ENCODE peak calls at places on chromosome 13, in nine cellular contexts. One of them, this sample, is unnamed.

GRCh38 chr13:35923347-35923746 is 207.8 kb downstream of the DCLK1 start:
- DNase-seq in stomach: no peak
- DNase-seq in AG04450: no peak
- DNase-seq in uterus: no peak
- DNase-seq in RWPE1: peak; percentile 64
- DNase-seq in heart left ventricle: no peak
- DNase-seq in heart right ventricle: peak; percentile 15
- DNase-seq in choroid plexus epithelial cell: peak; percentile 54
- DNase-seq in CD8-positive, alpha-beta T cell: no peak
- DNase-seq in this sample: no peak

GRCh38 chr13:45434556-45435371 is 16.6 kb upstream of the SLC25A30 start:
- DNase-seq in choroid plexus epithelial cell: no peak
- DNase-seq in heart right ventricle: no peak
- DNase-seq in AG04450: no peak
- DNase-seq in uterus: no peak
- DNase-seq in CD8-positive, alpha-beta T cell: no peak
- DNase-seq in RWPE1: no peak
- DNase-seq in heart left ventricle: no peak
- DNase-seq in stomach: no peak
- DNase-seq in this sample: no peak

GRCh38 chr13:37453246-37453645 is 145.3 kb downstream of the POSTN start:
- DNase-seq in uterus: no peak
- DNase-seq in heart right ventricle: no peak
- DNase-seq in choroid plexus epithelial cell: peak; percentile 59
- DNase-seq in AG04450: no peak
- DNase-seq in stomach: no peak
- DNase-seq in heart left ventricle: no peak
- DNase-seq in RWPE1: peak; percentile 5
- DNase-seq in CD8-positive, alpha-beta T cell: no peak
- DNase-seq in this sample: no peak

GRCh38 chr13:97723655-97724054 is 229.8 kb upstream of the IPO5 start:
- DNase-seq in RWPE1: no peak
- DNase-seq in uterus: no peak
- DNase-seq in choroid plexus epithelial cell: no peak
- DNase-seq in CD8-positive, alpha-beta T cell: no peak
- DNase-seq in stomach: no peak
- DNase-seq in heart left ventricle: no peak
- DNase-seq in heart right ventricle: no peak
- DNase-seq in AG04450: no peak
- DNase-seq in this sample: no peak

GRCh38 chr13:86725105-86725504 is 925.9 kb upstream of the SLITRK6 start:
- DNase-seq in choroid plexus epithelial cell: peak; percentile 12
- DNase-seq in RWPE1: no peak
- DNase-seq in CD8-positive, alpha-beta T cell: no peak
- DNase-seq in stomach: no peak
- DNase-seq in heart right ventricle: no peak
- DNase-seq in AG04450: no peak
- DNase-seq in heart left ventricle: no peak
- DNase-seq in uterus: no peak
- DNase-seq in this sample: no peak

GRCh38 chr13:46684287-46685001 is 112.5 kb downstream of the ESD start:
- DNase-seq in uterus: no peak
- DNase-seq in AG04450: no peak
- DNase-seq in choroid plexus epithelial cell: peak; percentile 42
- DNase-seq in CD8-positive, alpha-beta T cell: no peak
- DNase-seq in stomach: no peak
- DNase-seq in heart left ventricle: no peak
- DNase-seq in RWPE1: no peak
- DNase-seq in heart right ventricle: no peak
- DNase-seq in this sample: no peak

GRCh38 chr13:99373436-99373835 is 66.2 kb upstream of the GPR183 start:
- DNase-seq in RWPE1: no peak
- DNase-seq in stomach: no peak
- DNase-seq in AG04450: no peak
- DNase-seq in heart left ventricle: no peak
- DNase-seq in uterus: no peak
- DNase-seq in CD8-positive, alpha-beta T cell: peak; percentile 4
- DNase-seq in choroid plexus epithelial cell: no peak
- DNase-seq in heart right ventricle: no peak
- DNase-seq in this sample: no peak

GRCh38 chr13:93529961-93530360 is 303.4 kb downstream of the GPC6 start:
- DNase-seq in AG04450: no peak
- DNase-seq in CD8-positive, alpha-beta T cell: no peak
- DNase-seq in stomach: no peak
- DNase-seq in RWPE1: no peak
- DNase-seq in choroid plexus epithelial cell: peak; percentile 36
- DNase-seq in heart right ventricle: no peak
- DNase-seq in heart left ventricle: no peak
- DNase-seq in uterus: no peak
- DNase-seq in this sample: no peak

DNA sequence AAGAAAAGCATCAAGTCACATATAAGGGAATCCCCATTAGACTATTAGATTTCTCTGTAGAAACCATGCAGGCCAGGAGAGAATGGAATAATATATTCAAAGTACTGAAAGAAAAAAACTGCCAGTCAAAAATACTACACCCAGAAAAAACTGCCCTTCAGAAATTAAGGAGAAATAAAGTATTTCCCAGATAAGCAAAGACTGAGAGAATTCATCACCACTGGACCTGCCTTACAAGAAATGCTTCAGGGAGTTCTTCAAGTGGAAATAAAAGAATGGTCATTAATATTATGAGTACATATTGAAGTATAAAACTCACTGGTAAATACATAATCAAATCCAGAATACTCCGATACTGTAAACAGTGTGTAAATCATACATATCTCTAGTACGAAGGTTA is 35.9 kb downstream of the VWA8 start:
- DNase-seq in AG04450: no peak
- DNase-seq in heart right ventricle: no peak
- DNase-seq in RWPE1: no peak
- DNase-seq in CD8-positive, alpha-beta T cell: no peak
- DNase-seq in uterus: no peak
- DNase-seq in choroid plexus epithelial cell: no peak
- DNase-seq in stomach: no peak
- DNase-seq in heart left ventricle: no peak
- DNase-seq in this sample: no peak
- TF ChIP-seq CTCF in AG04450: no peak
- TF ChIP-seq CTCF in heart right ventricle: no peak
- TF ChIP-seq CTCF in RWPE1: no peak
- TF ChIP-seq CTCF in CD8-positive, alpha-beta T cell: no peak
- TF ChIP-seq CTCF in uterus: no peak
- TF ChIP-seq CTCF in choroid plexus epithelial cell: no peak
- TF ChIP-seq CTCF in stomach: no peak
- TF ChIP-seq CTCF in heart left ventricle: no peak
- TF ChIP-seq CTCF in this sample: no peak

GRCh38 chr13:95553614-95554385 is 1.3 kb downstream of the CLDN10 start:
- DNase-seq in choroid plexus epithelial cell: no peak
- DNase-seq in heart right ventricle: no peak
- DNase-seq in AG04450: no peak
- DNase-seq in stomach: no peak
- DNase-seq in RWPE1: no peak
- DNase-seq in uterus: no peak
- DNase-seq in heart left ventricle: no peak
- DNase-seq in CD8-positive, alpha-beta T cell: no peak
- DNase-seq in this sample: peak; percentile 33

GRCh38 chr13:95556981-95557380 is 4.5 kb downstream of the CLDN10 start:
- DNase-seq in stomach: no peak
- DNase-seq in uterus: no peak
- DNase-seq in heart left ventricle: no peak
- DNase-seq in RWPE1: no peak
- DNase-seq in choroid plexus epithelial cell: no peak
- DNase-seq in CD8-positive, alpha-beta T cell: no peak
- DNase-seq in heart right ventricle: no peak
- DNase-seq in AG04450: no peak
- DNase-seq in this sample: no peak

GRCh38 chr13:95553271-95553588 is 710 bp downstream of the CLDN10 start:
- DNase-seq in AG04450: no peak
- DNase-seq in stomach: no peak
- DNase-seq in uterus: no peak
- DNase-seq in RWPE1: no peak
- DNase-seq in heart left ventricle: no peak
- DNase-seq in CD8-positive, alpha-beta T cell: no peak
- DNase-seq in heart right ventricle: no peak
- DNase-seq in choroid plexus epithelial cell: no peak
- DNase-seq in this sample: no peak

GRCh38 chr13:95552208-95552538 is 347 bp upstream of the CLDN10 start:
- DNase-seq in CD8-positive, alpha-beta T cell: no peak
- DNase-seq in heart right ventricle: no peak
- DNase-seq in choroid plexus epithelial cell: no peak
- DNase-seq in uterus: no peak
- DNase-seq in stomach: no peak
- DNase-seq in heart left ventricle: no peak
- DNase-seq in AG04450: no peak
- DNase-seq in RWPE1: no peak
- DNase-seq in this sample: no peak

DNA sequence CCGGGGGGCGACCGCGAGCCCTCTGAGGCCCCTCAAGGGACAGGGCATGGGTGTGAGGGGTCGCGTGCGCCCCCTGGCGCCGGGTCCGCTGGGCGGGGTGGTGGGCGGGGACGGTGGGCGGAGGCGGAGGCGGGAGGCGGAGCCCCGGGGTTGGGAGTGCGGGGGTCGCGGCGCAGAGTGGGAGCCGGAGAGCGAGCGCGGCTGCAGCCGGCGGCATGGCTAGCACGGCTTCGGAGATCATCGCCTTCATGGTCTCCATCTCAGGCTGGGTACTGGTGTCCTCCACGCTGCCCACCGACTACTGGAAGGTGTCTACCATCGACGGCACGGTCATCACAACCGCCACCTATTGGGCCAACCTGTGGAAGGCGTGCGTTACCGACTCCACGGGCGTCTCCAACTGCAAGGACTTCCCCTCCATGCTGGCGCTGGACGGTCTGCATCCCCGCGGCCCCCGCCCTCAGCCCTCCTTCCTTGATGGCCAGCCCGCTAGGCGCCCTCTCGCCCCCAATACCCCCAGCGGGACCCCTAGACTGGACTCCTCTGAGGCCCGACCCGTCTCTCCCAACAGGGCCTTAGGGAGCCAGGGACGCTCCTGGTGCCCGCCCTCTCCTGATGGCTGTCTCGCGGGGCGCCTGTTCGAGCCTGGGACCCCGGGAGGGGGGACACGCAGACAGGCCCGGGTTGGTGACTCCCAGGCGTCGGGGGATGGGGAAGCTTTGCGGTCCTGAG is at the start of gene CLDN10:
- DNase-seq in uterus: no peak
- DNase-seq in heart left ventricle: peak; percentile 58
- DNase-seq in choroid plexus epithelial cell: no peak
- DNase-seq in heart right ventricle: no peak
- DNase-seq in stomach: no peak
- DNase-seq in AG04450: no peak
- DNase-seq in RWPE1: no peak
- DNase-seq in CD8-positive, alpha-beta T cell: no peak
- DNase-seq in this sample: peak; percentile 29
- TF ChIP-seq CTCF in uterus: no peak
- TF ChIP-seq CTCF in heart left ventricle: no peak
- TF ChIP-seq CTCF in choroid plexus epithelial cell: no peak
- TF ChIP-seq CTCF in heart right ventricle: no peak
- TF ChIP-seq CTCF in stomach: no peak
- TF ChIP-seq CTCF in AG04450: no peak
- TF ChIP-seq CTCF in RWPE1: no peak
- TF ChIP-seq CTCF in CD8-positive, alpha-beta T cell: no peak
- TF ChIP-seq CTCF in this sample: no peak

GRCh38 chr13:34750078-34750703 is 191.9 kb upstream of the NBEA start:
- DNase-seq in choroid plexus epithelial cell: peak; percentile 4
- DNase-seq in heart left ventricle: peak; percentile 61
- DNase-seq in RWPE1: no peak
- DNase-seq in AG04450: no peak
- DNase-seq in CD8-positive, alpha-beta T cell: no peak
- DNase-seq in uterus: peak; percentile 57
- DNase-seq in stomach: no peak
- DNase-seq in heart right ventricle: peak; percentile 45
- DNase-seq in this sample: peak; percentile 15

GRCh38 chr13:34747507-34747906 is 194.6 kb upstream of the NBEA start:
- DNase-seq in RWPE1: no peak
- DNase-seq in uterus: no peak
- DNase-seq in AG04450: no peak
- DNase-seq in heart left ventricle: no peak
- DNase-seq in heart right ventricle: no peak
- DNase-seq in choroid plexus epithelial cell: no peak
- DNase-seq in stomach: no peak
- DNase-seq in CD8-positive, alpha-beta T cell: no peak
- DNase-seq in this sample: no peak

GRCh38 chr13:34748561-34748960 is 193.5 kb upstream of the NBEA start:
- DNase-seq in uterus: no peak
- DNase-seq in AG04450: no peak
- DNase-seq in heart right ventricle: no peak
- DNase-seq in CD8-positive, alpha-beta T cell: no peak
- DNase-seq in stomach: no peak
- DNase-seq in choroid plexus epithelial cell: no peak
- DNase-seq in heart left ventricle: no peak
- DNase-seq in RWPE1: no peak
- DNase-seq in this sample: no peak

GRCh38 chr13:34749046-34749445 is 193.0 kb upstream of the NBEA start:
- DNase-seq in uterus: no peak
- DNase-seq in CD8-positive, alpha-beta T cell: no peak
- DNase-seq in heart left ventricle: no peak
- DNase-seq in RWPE1: no peak
- DNase-seq in heart right ventricle: no peak
- DNase-seq in AG04450: no peak
- DNase-seq in stomach: no peak
- DNase-seq in choroid plexus epithelial cell: no peak
- DNase-seq in this sample: no peak

DNA sequence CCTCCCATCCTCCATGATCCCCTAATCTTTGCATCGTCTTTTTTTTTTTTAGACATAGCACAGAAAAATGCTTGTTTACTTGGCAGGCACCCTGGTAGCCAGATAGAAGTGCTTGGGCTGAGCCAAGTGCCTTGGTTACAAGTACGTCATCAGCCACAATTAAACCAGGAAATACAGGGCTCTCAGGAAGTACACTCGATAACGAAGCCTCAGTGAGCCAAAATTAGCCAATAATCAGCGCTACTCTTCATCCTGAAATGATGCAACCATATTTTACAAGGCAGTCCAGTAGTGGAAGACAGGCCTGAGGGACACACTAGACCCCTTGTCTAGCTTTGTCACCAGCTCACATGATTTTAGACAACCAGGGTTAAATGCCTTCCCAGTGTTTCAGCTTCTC is 194.0 kb upstream of the NBEA start:
- DNase-seq in uterus: peak; percentile 64
- DNase-seq in CD8-positive, alpha-beta T cell: no peak
- DNase-seq in heart left ventricle: no peak
- DNase-seq in AG04450: no peak
- DNase-seq in heart right ventricle: peak; percentile 79
- DNase-seq in stomach: no peak
- DNase-seq in choroid plexus epithelial cell: peak; percentile 8
- DNase-seq in RWPE1: no peak
- DNase-seq in this sample: no peak
- TF ChIP-seq CTCF in uterus: no peak
- TF ChIP-seq CTCF in CD8-positive, alpha-beta T cell: no peak
- TF ChIP-seq CTCF in heart left ventricle: no peak
- TF ChIP-seq CTCF in AG04450: no peak
- TF ChIP-seq CTCF in heart right ventricle: no peak
- TF ChIP-seq CTCF in stomach: no peak
- TF ChIP-seq CTCF in choroid plexus epithelial cell: no peak
- TF ChIP-seq CTCF in RWPE1: no peak
- TF ChIP-seq CTCF in this sample: no peak

GRCh38 chr13:30410705-30411125 is 11.6 kb upstream of the UBE2L5 start:
- DNase-seq in choroid plexus epithelial cell: no peak
- DNase-seq in heart left ventricle: no peak
- DNase-seq in uterus: no peak
- DNase-seq in CD8-positive, alpha-beta T cell: no peak
- DNase-seq in stomach: no peak
- DNase-seq in RWPE1: no peak
- DNase-seq in AG04450: no peak
- DNase-seq in heart right ventricle: no peak
- DNase-seq in this sample: no peak

GRCh38 chr13:30416471-30416870 is 5.8 kb upstream of the UBE2L5 start:
- DNase-seq in choroid plexus epithelial cell: no peak
- DNase-seq in CD8-positive, alpha-beta T cell: no peak
- DNase-seq in heart left ventricle: no peak
- DNase-seq in RWPE1: no peak
- DNase-seq in heart right ventricle: no peak
- DNase-seq in stomach: no peak
- DNase-seq in uterus: no peak
- DNase-seq in AG04450: no peak
- DNase-seq in this sample: no peak

GRCh38 chr13:30415430-30416030 is 6.8 kb upstream of the UBE2L5 start:
- DNase-seq in stomach: no peak
- DNase-seq in heart right ventricle: no peak
- DNase-seq in heart left ventricle: no peak
- DNase-seq in AG04450: no peak
- DNase-seq in RWPE1: no peak
- DNase-seq in choroid plexus epithelial cell: no peak
- DNase-seq in uterus: no peak
- DNase-seq in CD8-positive, alpha-beta T cell: no peak
- DNase-seq in this sample: no peak

GRCh38 chr13:30412351-30412750 is 9.9 kb upstream of the UBE2L5 start:
- DNase-seq in heart left ventricle: no peak
- DNase-seq in AG04450: no peak
- DNase-seq in RWPE1: no peak
- DNase-seq in CD8-positive, alpha-beta T cell: no peak
- DNase-seq in choroid plexus epithelial cell: no peak
- DNase-seq in heart right ventricle: no peak
- DNase-seq in stomach: no peak
- DNase-seq in uterus: no peak
- DNase-seq in this sample: no peak

DNA sequence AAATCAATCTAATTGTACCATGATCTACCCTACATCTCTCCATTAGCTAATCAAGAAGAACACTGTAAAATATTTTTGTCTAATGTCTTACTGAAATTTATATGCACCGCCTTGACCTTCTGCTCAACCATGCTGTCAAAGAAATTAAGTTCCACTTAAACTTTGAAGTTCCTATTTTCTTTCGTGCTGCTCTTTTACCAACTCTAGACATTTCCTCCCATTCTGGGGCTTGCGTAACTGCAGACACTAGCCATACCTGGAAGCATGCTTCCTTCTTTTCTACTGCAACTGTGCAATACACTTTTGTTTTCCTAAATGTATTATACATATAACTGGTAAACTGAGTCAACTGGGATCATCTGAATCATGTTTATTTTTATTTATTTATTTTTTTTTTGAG is 8.5 kb upstream of the UBE2L5 start:
- DNase-seq in RWPE1: no peak
- DNase-seq in heart right ventricle: no peak
- DNase-seq in uterus: no peak
- DNase-seq in stomach: no peak
- DNase-seq in AG04450: no peak
- DNase-seq in choroid plexus epithelial cell: no peak
- DNase-seq in CD8-positive, alpha-beta T cell: no peak
- DNase-seq in heart left ventricle: no peak
- DNase-seq in this sample: no peak
- TF ChIP-seq CTCF in RWPE1: no peak
- TF ChIP-seq CTCF in heart right ventricle: no peak
- TF ChIP-seq CTCF in uterus: no peak
- TF ChIP-seq CTCF in stomach: no peak
- TF ChIP-seq CTCF in AG04450: no peak
- TF ChIP-seq CTCF in choroid plexus epithelial cell: no peak
- TF ChIP-seq CTCF in CD8-positive, alpha-beta T cell: no peak
- TF ChIP-seq CTCF in heart left ventricle: no peak
- TF ChIP-seq CTCF in this sample: no peak

This sample was measured in GM20000.